ENCODE peak calls at places on chromosomes 7 and 10, in nine cellular contexts. Y is CD8-positive, alpha-beta T cell; F is aorta; M is stimulated activated naive CD8-positive, alpha-beta T cell treated with anti-CD3 and anti-CD28 coated beads, Interleukin-15, amount 100 ng/mL, for 72 hours; A is sciatic nerve; J is T47D; X is GM13977; W is SW 1271; O is EH. K is an unnamed sample.

GRCh38 chr10:22054946-22055345 is 51.4 kb upstream of the DNAJC1 start:
- DNase-seq in Y (no peak), F (no peak), M (no peak), A (no peak), J (no peak), X (no peak), W (no peak), O (peak; percentile 9), K (no peak)

GRCh38 chr10:104925232-104925851 is 284.3 kb downstream of the SORCS3 start:
- DNase-seq in Y (no peak), F (no peak), M (peak; percentile 19), A (no peak), J (peak; percentile 1), X (peak; percentile 15), W (peak; percentile 26), O (peak; percentile 32), K (peak; percentile 48)

GRCh38 chr7:87870471-87870870 is 5.7 kb downstream of the SLC25A40 start:
- DNase-seq in Y (no peak), F (no peak), M (no peak), A (no peak), J (no peak), X (no peak), W (no peak), O (no peak), K (no peak)

GRCh38 chr7:8441602-8442294 is 8.3 kb downstream of the NXPH1 start:
- DNase-seq in Y (no peak), F (no peak), M (no peak), A (no peak), J (no peak), X (no peak), W (no peak), O (no peak), K (no peak)

GRCh38 chr7:69564454-69565417 is 33.5 kb upstream of the AUTS2 start:
- DNase-seq in Y (no peak), F (no peak), M (no peak), A (no peak), J (no peak), X (peak; percentile 42), W (no peak), O (peak; percentile 6), K (no peak)

GRCh38 chr10:100827819-100828743 is 82.7 kb downstream of the PAX2 start:
- DNase-seq in Y (peak; percentile 60), F (peak; percentile 55), M (peak; percentile 48), A (no peak), J (peak; percentile 88), X (peak; percentile 77), W (no peak), O (peak; percentile 33), K (peak; percentile 62)

GRCh38 chr7:73612598-73613269 is 11.6 kb downstream of the MLXIPL start:
- DNase-seq in Y (no peak), F (no peak), M (no peak), A (no peak), J (no peak), X (no peak), W (peak; percentile 74), O (peak; percentile 28), K (no peak)

GRCh38 chr7:11127112-11127785 is 153.6 kb downstream of the PHF14 start:
- DNase-seq in Y (no peak), F (no peak), M (no peak), A (no peak), J (no peak), X (no peak), W (no peak), O (peak; percentile 37), K (no peak)

GRCh38 chr7:43735802-43736603 is 6.7 kb upstream of the COA1 start:
- DNase-seq in Y (no peak), F (no peak), M (peak; percentile 85), A (no peak), J (no peak), X (peak; percentile 52), W (no peak), O (peak; percentile 27), K (no peak)

GRCh38 chr7:155899596-155899995 is 87.3 kb upstream of the SHH start:
- DNase-seq in Y (no peak), F (no peak), M (no peak), A (no peak), J (no peak), X (no peak), W (no peak), O (no peak), K (no peak)

GRCh38 chr7:133674079-133674478 is 421.2 kb downstream of the EXOC4 start:
- DNase-seq in Y (no peak), F (no peak), M (no peak), A (no peak), J (no peak), X (no peak), W (no peak), O (no peak), K (no peak)

GRCh38 chr7:18792866-18793595 is 297.5 kb downstream of the HDAC9 start:
- DNase-seq in Y (no peak), F (peak; percentile 43), M (no peak), A (peak; percentile 65), J (no peak), X (no peak), W (no peak), O (peak; percentile 60), K (no peak)

GRCh38 chr10:119061352-119061751 is 19.3 kb downstream of the EIF3A start:
- DNase-seq in Y (no peak), F (no peak), M (no peak), A (no peak), J (no peak), X (no peak), W (no peak), O (no peak), K (no peak)

GRCh38 chr7:30785786-30786185 is 14.6 kb downstream of the MINDY4 start:
- DNase-seq in Y (no peak), F (no peak), M (no peak), A (no peak), J (no peak), X (no peak), W (no peak), O (no peak), K (no peak)

GRCh38 chr10:1281402-1281782 is 225.2 kb downstream of the WDR37 start:
- DNase-seq in Y (no peak), F (no peak), M (no peak), A (no peak), J (no peak), X (no peak), W (no peak), O (no peak), K (no peak)